ENCODE peak calls at places on chromosome 2, in eight cellular contexts. V is heart right ventricle, I is ovary, N is HCT116, C is kidney, O is lower lobe of right lung, Y is endothelial cell, F is lung. M is an unnamed sample.

GRCh38 chr2:100182494-100183355 is 40.3 kb upstream of the AFF3 start:
- DNase-seq in I (no peak), V (peak; percentile 47), Y (no peak), O (no peak), C (no peak), N (no peak), F (no peak), M (no peak)

GRCh38 chr2:191150121-191150450 is 708 bp downstream of the STAT4 start:
- DNase-seq in Y (no peak), N (no peak), C (no peak), I (no peak), O (no peak), V (no peak), F (no peak), M (no peak)

GRCh38 chr2:100142393-100142792 is at the start of gene AFF3:
- DNase-seq in F (no peak), C (no peak), Y (no peak), V (peak; percentile 11), I (no peak), O (no peak), N (no peak), M (no peak)

GRCh38 chr2:161842751-161843433 is 218.7 kb downstream of the SLC4A10 start:
- DNase-seq in Y (no peak), O (no peak), N (no peak), F (no peak), I (no peak), C (no peak), V (no peak), M (no peak)

GRCh38 chr2:8389373-8390108 is 292.3 kb upstream of the ID2 start:
- DNase-seq in I (no peak), F (no peak), O (no peak), Y (no peak), N (no peak), V (no peak), C (no peak), M (no peak)

GRCh38 chr2:241950878-241951331 is 81.4 kb downstream of the RTP5 start:
- DNase-seq in I (peak; percentile 85), N (peak; percentile 31), Y (peak; percentile 85), V (peak; percentile 72), C (peak; percentile 92), O (peak; percentile 81), F (peak; percentile 76), M (peak; percentile 83)

GRCh38 chr2:143823286-143823685 is 694.1 kb downstream of the ARHGAP15 start:
- DNase-seq in N (no peak), I (no peak), V (no peak), O (no peak), Y (no peak), F (no peak), C (no peak), M (no peak)

GRCh38 chr2:191321861-191322662 is 76.9 kb downstream of the MYO1B start:
- DNase-seq in F (no peak), V (peak; percentile 16), C (no peak), N (peak; percentile 21), I (no peak), Y (peak; percentile 32), O (no peak), M (no peak)

GRCh38 chr2:232190796-232191195 is 187.8 kb upstream of the ALPP start:
- DNase-seq in Y (no peak), C (no peak), O (no peak), V (no peak), I (no peak), F (no peak), N (no peak), M (no peak)

GRCh38 chr2:235268535-235268934 is 225.3 kb upstream of the AGAP1 start:
- DNase-seq in N (no peak), O (no peak), V (no peak), C (no peak), I (no peak), F (no peak), Y (no peak), M (no peak)

GRCh38 chr2:238985931-238986446 is 138.1 kb downstream of the TWIST2 start:
- DNase-seq in F (no peak), N (no peak), I (no peak), Y (no peak), C (no peak), V (no peak), O (no peak), M (no peak)

GRCh38 chr2:31049264-31049663 is 89.0 kb downstream of the GALNT14 start:
- DNase-seq in V (no peak), C (no peak), Y (no peak), F (no peak), O (no peak), N (no peak), I (no peak), M (no peak)

GRCh38 chr2:105593221-105593967 is 151.3 kb upstream of the NCK2 start:
- DNase-seq in V (no peak), C (no peak), N (no peak), F (no peak), O (no peak), I (no peak), Y (no peak), M (no peak)

GRCh38 chr2:24024018-24024417 is 14.1 kb downstream of the MFSD2B start:
- DNase-seq in F (no peak), Y (no peak), V (no peak), O (peak; percentile 48), N (no peak), I (no peak), C (no peak), M (no peak)

GRCh38 chr2:133532919-133533318 is 35.3 kb downstream of the NCKAP5 start:
- DNase-seq in I (no peak), F (no peak), V (no peak), N (no peak), Y (no peak), O (no peak), C (no peak), M (no peak)

GRCh38 chr2:233799716-233800115 is 21.6 kb downstream of the MROH2A start:
- DNase-seq in F (no peak), O (no peak), I (no peak), Y (no peak), V (no peak), C (no peak), N (no peak), M (no peak)

GRCh38 chr2:118169359-118170005 is 81.2 kb downstream of the INSIG2 start:
- DNase-seq in C (peak; percentile 81), N (no peak), I (peak; percentile 34), V (no peak), Y (no peak), F (no peak), O (peak; percentile 65), M (peak; percentile 25)

DNA sequence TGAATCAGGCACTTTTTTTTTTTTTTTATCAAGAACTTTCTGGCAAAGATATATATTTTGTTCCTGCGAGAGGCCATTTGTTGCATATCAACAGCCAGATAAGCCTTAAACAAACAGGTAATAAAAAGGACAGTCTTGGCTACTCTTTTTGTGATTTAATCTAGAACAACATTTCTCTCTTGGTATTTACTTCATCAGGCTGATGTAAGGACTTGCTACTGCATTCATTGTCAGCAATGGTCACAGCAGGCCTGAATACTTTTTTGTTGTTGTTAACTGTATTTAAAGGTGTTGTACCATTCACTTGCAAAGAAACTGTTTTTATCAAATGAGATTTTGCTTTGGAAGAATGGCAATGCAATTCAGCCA is 683.8 kb downstream of the IRS1 start:
- DNase-seq in N (no peak), I (no peak), V (no peak), F (no peak), Y (no peak), O (no peak), C (no peak), M (no peak)
- TF ChIP-seq CTCF in N (no peak), I (no peak), V (no peak), F (no peak), Y (no peak), O (no peak), C (no peak), M (no peak)

GRCh38 chr2:37992631-37993030 is 67.5 kb downstream of the RMDN2 start:
- DNase-seq in N (no peak), V (no peak), O (no peak), I (no peak), Y (no peak), F (no peak), C (no peak), M (no peak)

GRCh38 chr2:37997629-37998028 is 72.5 kb downstream of the RMDN2 start:
- DNase-seq in O (no peak), F (no peak), Y (no peak), C (no peak), V (no peak), I (no peak), N (no peak), M (no peak)

GRCh38 chr2:37993135-37993534 is 68.0 kb downstream of the RMDN2 start:
- DNase-seq in C (no peak), Y (no peak), O (no peak), F (no peak), N (no peak), V (no peak), I (no peak), M (no peak)
- TF ChIP-seq CTCF in C (peak; percentile 5), Y (peak; percentile 17), O (no peak), F (no peak), N (peak; percentile 36), V (no peak), I (no peak), M (no peak)

GRCh38 chr2:10235099-10235908 is 67.4 kb upstream of the HPCAL1 start:
- DNase-seq in O (peak; percentile 38), I (no peak), V (no peak), F (no peak), Y (no peak), C (no peak), N (no peak), M (no peak)

GRCh38 chr2:10232096-10232815 is 70.4 kb upstream of the HPCAL1 start:
- DNase-seq in Y (no peak), F (no peak), C (no peak), I (no peak), N (no peak), V (no peak), O (peak; percentile 37), M (no peak)

GRCh38 chr2:10234409-10235094 is 68.2 kb upstream of the HPCAL1 start:
- DNase-seq in O (peak; percentile 31), C (no peak), Y (no peak), F (no peak), V (no peak), N (no peak), I (no peak), M (no peak)

GRCh38 chr2:10233131-10234012 is 69.3 kb upstream of the HPCAL1 start:
- DNase-seq in F (no peak), N (no peak), I (no peak), O (peak; percentile 1), Y (no peak), C (no peak), V (no peak), M (no peak)

GRCh38 chr2:10234013-10234306 is 68.7 kb upstream of the HPCAL1 start:
- DNase-seq in I (no peak), O (no peak), Y (no peak), N (no peak), C (no peak), F (no peak), V (no peak), M (no peak)
- TF ChIP-seq CTCF in I (no peak), O (no peak), Y (no peak), N (no peak), C (no peak), F (no peak), V (no peak), M (no peak)

DNA sequence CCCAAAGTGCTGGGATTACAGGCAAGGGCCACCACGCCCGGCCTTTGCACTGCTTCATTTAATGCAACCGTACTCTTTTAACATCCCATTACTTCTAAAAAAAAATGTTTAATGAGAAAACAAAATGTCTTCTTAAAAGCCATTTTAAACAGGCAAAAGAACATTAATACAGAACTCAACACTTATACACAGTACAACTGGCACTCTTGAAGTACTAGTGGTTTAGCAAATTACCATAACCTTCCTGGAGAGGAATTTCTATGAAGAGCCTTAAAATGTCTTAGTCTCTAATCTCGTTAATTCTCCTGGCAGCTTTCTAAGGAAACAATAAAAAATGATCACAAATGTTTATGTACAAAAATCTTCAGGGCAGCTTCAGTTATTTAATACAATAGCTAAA is 5.9 kb downstream of the IWS1 start:
- DNase-seq in N (no peak), O (no peak), F (no peak), I (no peak), C (no peak), V (no peak), Y (no peak), M (no peak)
- TF ChIP-seq CTCF in N (no peak), O (no peak), F (no peak), I (no peak), C (no peak), V (no peak), Y (no peak), M (no peak)

M was measured in Calu3.